ENCODE peak calls at places on chromosomes 7 and 10, in four cellular contexts. One of them, this sample, is unnamed.

GRCh38 chr7:127290801-127291361 is 38.1 kb upstream of the GRM8 start:
- DNase-seq in Panc1: no peak
- DNase-seq in stomach: no peak
- DNase-seq in A549: no peak
- DNase-seq in this sample: no peak

GRCh38 chr7:122790558-122790957 is 87.8 kb upstream of the RNF148 start:
- DNase-seq in Panc1: no peak
- DNase-seq in stomach: no peak
- DNase-seq in A549: no peak
- DNase-seq in this sample: no peak

GRCh38 chr10:35271086-35271834 is 65.0 kb upstream of the CCNY start:
- DNase-seq in Panc1: no peak
- DNase-seq in stomach: no peak
- DNase-seq in A549: no peak
- DNase-seq in this sample: no peak

GRCh38 chr10:97498841-97499560 is at the start of gene UBTD1:
- DNase-seq in Panc1: no peak
- DNase-seq in stomach: peak; percentile 39
- DNase-seq in A549: peak; percentile 13
- DNase-seq in this sample: no peak

GRCh38 chr7:111012152-111012551 is 78.8 kb upstream of the LRRN3 start:
- DNase-seq in Panc1: no peak
- DNase-seq in stomach: no peak
- DNase-seq in A549: peak; percentile 9
- DNase-seq in this sample: no peak

GRCh38 chr7:1049801-1050200 is 5.5 kb downstream of the GPR146 start:
- DNase-seq in Panc1: no peak
- DNase-seq in stomach: no peak
- DNase-seq in A549: no peak
- DNase-seq in this sample: no peak

GRCh38 chr7:131026297-131027003 is 292.4 kb upstream of the KLF14 start:
- DNase-seq in Panc1: no peak
- DNase-seq in stomach: no peak
- DNase-seq in A549: no peak
- DNase-seq in this sample: no peak

GRCh38 chr10:127978481-127978880 is 71.6 kb downstream of the PTPRE start:
- DNase-seq in Panc1: no peak
- DNase-seq in stomach: peak; percentile 23
- DNase-seq in A549: no peak
- DNase-seq in this sample: no peak

GRCh38 chr10:76287856-76288255 is 856.4 kb downstream of the LRMDA start:
- DNase-seq in Panc1: no peak
- DNase-seq in stomach: no peak
- DNase-seq in A549: no peak
- DNase-seq in this sample: no peak

GRCh38 chr10:113916053-113916452 is 61.6 kb downstream of the NHLRC2 start:
- DNase-seq in Panc1: no peak
- DNase-seq in stomach: no peak
- DNase-seq in A549: no peak
- DNase-seq in this sample: no peak

GRCh38 chr7:155208681-155209477 is 88.8 kb upstream of the INSIG1 start:
- DNase-seq in Panc1: no peak
- DNase-seq in stomach: no peak
- DNase-seq in A549: peak; percentile 37
- DNase-seq in this sample: no peak

GRCh38 chr7:19442016-19442785 is 266.6 kb downstream of the POLR1F start:
- DNase-seq in Panc1: peak; percentile 15
- DNase-seq in stomach: no peak
- DNase-seq in A549: peak; percentile 55
- DNase-seq in this sample: peak; percentile 30

GRCh38 chr7:157954901-157955300 is 618.1 kb downstream of the DNAJB6 start:
- DNase-seq in Panc1: no peak
- DNase-seq in stomach: no peak
- DNase-seq in A549: no peak
- DNase-seq in this sample: no peak

GRCh38 chr10:100481462-100482081 is 18.8 kb downstream of the WNT8B start:
- DNase-seq in Panc1: peak; percentile 96
- DNase-seq in stomach: peak; percentile 91
- DNase-seq in A549: peak; percentile 92
- DNase-seq in this sample: peak; percentile 70
- TF ChIP-seq CTCF in Panc1: no peak
- TF ChIP-seq CTCF in stomach: no peak
- TF ChIP-seq CTCF in A549: no peak
- TF ChIP-seq CTCF in this sample: no peak

DNA sequence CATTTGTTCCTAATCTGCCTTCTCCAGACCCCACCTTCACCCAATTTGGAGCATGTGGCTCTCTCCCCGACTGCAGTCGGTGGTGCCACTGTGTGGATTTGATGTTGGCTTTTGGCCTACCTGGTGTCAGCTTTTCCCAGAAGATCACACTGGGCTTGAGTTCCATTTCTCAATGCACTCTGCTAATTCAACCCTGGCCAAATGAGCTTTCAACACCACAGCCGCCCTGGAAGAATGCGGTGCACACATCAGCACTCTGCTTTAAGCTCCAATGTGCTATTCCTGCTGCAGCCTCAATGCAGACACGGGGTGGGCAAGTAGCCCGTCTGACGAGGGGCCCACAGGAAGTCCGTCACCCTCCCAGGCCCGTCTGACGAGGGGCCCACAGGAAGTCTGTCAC is 64.6 kb downstream of the ASB13 start:
- DNase-seq in Panc1: no peak
- DNase-seq in stomach: no peak
- DNase-seq in A549: no peak
- DNase-seq in this sample: no peak
- TF ChIP-seq CTCF in Panc1: no peak
- TF ChIP-seq CTCF in stomach: no peak
- TF ChIP-seq CTCF in A549: no peak
- TF ChIP-seq CTCF in this sample: no peak

GRCh38 chr10:57846307-57847065 is 421.2 kb downstream of the IPMK start:
- DNase-seq in Panc1: no peak
- DNase-seq in stomach: no peak
- DNase-seq in A549: no peak
- DNase-seq in this sample: no peak

GRCh38 chr10:57844387-57844998 is 423.2 kb downstream of the IPMK start:
- DNase-seq in Panc1: no peak
- DNase-seq in stomach: no peak
- DNase-seq in A549: no peak
- DNase-seq in this sample: no peak

DNA sequence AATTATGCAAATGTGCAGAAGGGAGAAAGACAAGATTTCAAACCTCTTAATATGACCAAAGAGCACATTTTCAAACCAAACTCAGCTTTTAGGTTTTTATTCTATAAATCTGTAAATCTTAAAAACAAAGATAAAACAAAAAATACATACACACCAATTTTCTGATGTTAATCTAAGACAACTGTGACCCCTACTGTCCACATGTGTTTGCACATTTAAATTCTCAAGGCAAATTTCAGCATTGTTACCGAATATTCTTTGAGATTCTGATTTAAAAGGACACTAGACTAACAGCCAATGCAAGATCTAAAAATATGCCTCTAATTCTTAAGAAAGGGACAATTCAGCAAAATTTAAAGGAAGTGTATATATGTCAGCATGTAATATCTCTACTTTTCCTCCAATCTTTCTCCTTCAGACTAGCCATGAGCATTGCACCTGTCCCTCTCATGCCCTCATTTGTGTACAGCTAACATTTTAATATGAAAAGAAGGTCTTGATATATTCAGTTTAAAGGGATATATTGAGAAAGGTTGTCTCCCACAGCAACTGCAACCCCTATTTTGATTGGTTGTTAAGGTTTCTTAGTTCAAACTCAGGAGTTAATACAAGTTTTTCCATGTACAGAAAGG is 417.9 kb downstream of the IPMK start:
- DNase-seq in Panc1: peak; percentile 5
- DNase-seq in stomach: no peak
- DNase-seq in A549: peak; percentile 33
- DNase-seq in this sample: no peak
- TF ChIP-seq CTCF in Panc1: peak; percentile 52
- TF ChIP-seq CTCF in stomach: no peak
- TF ChIP-seq CTCF in A549: peak; percentile 76
- TF ChIP-seq CTCF in this sample: no peak

GRCh38 chr10:75034714-75035258 is 76.7 kb upstream of the SAMD8 start:
- DNase-seq in Panc1: no peak
- DNase-seq in stomach: no peak
- DNase-seq in A549: no peak
- DNase-seq in this sample: no peak
- TF ChIP-seq CTCF in Panc1: no peak
- TF ChIP-seq CTCF in stomach: no peak
- TF ChIP-seq CTCF in A549: no peak
- TF ChIP-seq CTCF in this sample: no peak

GRCh38 chr10:11706911-11707567 is 35.1 kb upstream of the ECHDC3 start:
- DNase-seq in Panc1: no peak
- DNase-seq in stomach: no peak
- DNase-seq in A549: no peak
- DNase-seq in this sample: no peak
- TF ChIP-seq CTCF in Panc1: no peak
- TF ChIP-seq CTCF in stomach: no peak
- TF ChIP-seq CTCF in A549: no peak
- TF ChIP-seq CTCF in this sample: peak; percentile 31

GRCh38 chr7:33959676-33960075 is 54.3 kb downstream of the BMPER start:
- DNase-seq in Panc1: no peak
- DNase-seq in stomach: no peak
- DNase-seq in A549: no peak
- DNase-seq in this sample: no peak

GRCh38 chr7:33965116-33965827 is 59.9 kb downstream of the BMPER start:
- DNase-seq in Panc1: no peak
- DNase-seq in stomach: no peak
- DNase-seq in A549: no peak
- DNase-seq in this sample: no peak

GRCh38 chr7:33961948-33962347 is 56.6 kb downstream of the BMPER start:
- DNase-seq in Panc1: no peak
- DNase-seq in stomach: no peak
- DNase-seq in A549: no peak
- DNase-seq in this sample: no peak

GRCh38 chr7:33968591-33968990 is 63.3 kb downstream of the BMPER start:
- DNase-seq in Panc1: no peak
- DNase-seq in stomach: no peak
- DNase-seq in A549: no peak
- DNase-seq in this sample: no peak

GRCh38 chr7:33964417-33965115 is 59.2 kb downstream of the BMPER start:
- DNase-seq in Panc1: no peak
- DNase-seq in stomach: no peak
- DNase-seq in A549: no peak
- DNase-seq in this sample: no peak
- TF ChIP-seq CTCF in Panc1: no peak
- TF ChIP-seq CTCF in stomach: no peak
- TF ChIP-seq CTCF in A549: no peak
- TF ChIP-seq CTCF in this sample: no peak

This sample was measured in HFF-Myc.